ENCODE peak calls at places on chromosome 22, in nine cellular contexts. A, W, Q, L, J, D, R, Z and H are unnamed samples.

GRCh38 chr22:43090130-43090789 is 1.1 kb upstream of the TTLL1 start:
- DNase-seq in J (no peak), R (peak), A (no peak), Q (peak), L (peak), W (no peak), D (peak), Z (peak), H (peak)

GRCh38 chr22:43238526-43239006 is 51.6 kb upstream of the TTLL12 start:
- DNase-seq in W (no peak), J (no peak), Z (peak), R (no peak), Q (no peak), A (no peak), D (no peak), L (peak), H (no peak)

GRCh38 chr22:46114518-46115387 is 35.6 kb upstream of the PPARA start:
- DNase-seq in Q (no peak), J (no peak), W (no peak), Z (peak), L (no peak), A (no peak), R (no peak), D (no peak), H (no peak)

GRCh38 chr22:20080776-20081654 is 974 bp downstream of the DGCR8 start:
- DNase-seq in D (no peak), A (no peak), J (peak), Z (peak), L (peak), Q (peak), W (peak), R (peak), H (peak)

GRCh38 chr22:24367841-24368240 is 59.6 kb upstream of the ADORA2A start:
- DNase-seq in W (no peak), J (no peak), Q (no peak), L (peak), D (no peak), R (peak), Z (no peak), A (no peak), H (no peak)

GRCh38 chr22:27554106-27554814 is 247.3 kb downstream of the MN1 start:
- DNase-seq in A (no peak), Z (no peak), W (no peak), L (peak), Q (no peak), R (peak), J (no peak), D (no peak), H (no peak)

GRCh38 chr22:28637225-28637624 is 42.4 kb downstream of the TTC28 start:
- DNase-seq in A (no peak), L (no peak), R (no peak), Q (no peak), J (no peak), D (no peak), W (no peak), Z (no peak), H (no peak)

GRCh38 chr22:43109511-43109910 is 1.0 kb upstream of the BIK start:
- DNase-seq in L (no peak), Z (no peak), W (no peak), A (no peak), J (no peak), D (no peak), R (no peak), Q (no peak), H (no peak)

GRCh38 chr22:45720875-45721378 is 49.3 kb downstream of the ATXN10 start:
- DNase-seq in R (no peak), Q (no peak), Z (no peak), W (no peak), J (no peak), D (no peak), L (peak), A (no peak), H (no peak)

GRCh38 chr22:17767236-17768065 is 6.8 kb downstream of the BID start:
- DNase-seq in Z (no peak), A (no peak), W (no peak), D (peak), J (no peak), R (no peak), L (no peak), Q (no peak), H (no peak)

GRCh38 chr22:24460418-24461089 is 33.2 kb downstream of the ADORA2A start:
- DNase-seq in A (no peak), L (peak), Z (no peak), R (peak), D (no peak), J (no peak), Q (no peak), W (no peak), H (no peak)

GRCh38 chr22:46612904-46613605 is 7.1 kb upstream of the GRAMD4 start:
- DNase-seq in D (peak), A (no peak), L (no peak), J (no peak), R (no peak), Q (peak), W (peak), Z (no peak), H (no peak)

GRCh38 chr22:35319244-35319985 is 19.7 kb downstream of the TOM1 start:
- DNase-seq in R (no peak), L (no peak), Z (no peak), D (no peak), Q (no peak), W (no peak), J (no peak), A (no peak), H (no peak)

GRCh38 chr22:20401376-20402020 is 7.5 kb downstream of the ZNF74 start:
- DNase-seq in D (no peak), Z (no peak), Q (no peak), R (no peak), J (no peak), A (no peak), W (no peak), L (no peak), H (no peak)

GRCh38 chr22:41271787-41272186 is 14.2 kb downstream of the RANGAP1 start:
- DNase-seq in Z (no peak), L (no peak), W (no peak), D (no peak), Q (no peak), J (no peak), A (no peak), R (no peak), H (no peak)
- TF ChIP-seq CTCF in Z (no peak), L (no peak), W (no peak), D (no peak), Q (no peak), J (no peak), A (no peak), R (no peak), H (no peak)

DNA sequence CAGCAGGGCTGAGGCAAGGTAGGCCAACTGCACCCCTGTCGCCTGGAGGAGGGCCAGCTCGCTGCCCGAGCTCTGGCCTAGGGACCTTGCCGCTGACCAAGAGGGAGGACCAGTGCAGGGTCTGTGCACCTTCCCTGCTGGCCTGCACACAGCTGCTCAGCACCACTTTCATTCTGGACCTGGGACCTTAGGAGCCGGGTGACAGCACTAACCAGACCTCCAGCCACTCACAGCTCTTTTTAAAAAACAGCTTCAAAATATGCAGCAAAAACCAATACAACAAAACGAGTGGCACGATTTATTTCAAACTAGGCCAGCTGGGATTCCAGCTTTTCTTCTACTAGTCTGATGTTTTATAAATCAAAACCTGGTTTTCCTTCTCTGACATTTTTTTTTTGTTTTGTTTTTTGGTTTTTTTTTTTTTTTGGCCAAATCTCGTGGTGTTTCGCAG is 18.0 kb downstream of the RSPH14 start:
- DNase-seq in A (no peak), D (no peak), R (no peak), W (no peak), L (no peak), Z (no peak), J (no peak), Q (no peak), H (no peak)
- TF ChIP-seq CTCF in A (no peak), D (no peak), R (no peak), W (no peak), L (no peak), Z (no peak), J (no peak), Q (no peak), H (no peak)

DNA sequence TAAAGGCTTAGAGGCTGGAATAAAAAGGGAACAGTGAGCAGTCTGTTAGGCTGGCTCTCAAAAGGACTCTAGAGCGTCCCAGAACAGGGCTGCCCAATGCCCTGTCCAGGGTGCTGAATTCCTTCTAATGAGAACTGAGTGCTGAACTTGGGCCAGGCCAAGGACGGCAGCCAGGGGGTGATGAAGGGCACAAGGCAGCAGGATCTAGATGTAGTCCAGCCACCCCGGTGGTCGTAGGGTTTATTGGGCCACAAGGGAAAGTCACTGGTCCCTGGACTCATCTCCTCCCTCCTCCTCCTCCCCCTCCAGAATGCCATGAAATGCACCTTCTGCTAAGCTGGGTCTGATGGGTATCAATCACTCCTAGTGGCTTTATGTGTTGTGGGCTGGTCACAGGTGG is 19.2 kb downstream of the NPTXR start:
- DNase-seq in L (peak), A (no peak), W (peak), Z (peak), D (peak), R (peak), Q (peak), J (peak), H (no peak)
- TF ChIP-seq CTCF in L (peak), A (peak), W (peak), Z (peak), D (no peak), R (peak), Q (no peak), J (peak), H (no peak)

GRCh38 chr22:32410459-32410858 is 1.6 kb downstream of the RTCB start:
- DNase-seq in W (no peak), Q (no peak), L (no peak), Z (no peak), D (no peak), J (no peak), R (no peak), A (no peak), H (no peak)

GRCh38 chr22:32411388-32411787 is 659 bp downstream of the RTCB start:
- DNase-seq in D (peak), Q (no peak), Z (no peak), L (peak), R (peak), W (no peak), A (no peak), J (no peak), H (no peak)

GRCh38 chr22:32416556-32417085 is 4.6 kb upstream of the RTCB start:
- DNase-seq in Q (no peak), W (no peak), A (no peak), D (no peak), Z (no peak), J (no peak), R (no peak), L (no peak), H (no peak)

GRCh38 chr22:32411829-32412592 is at the start of gene RTCB:
- DNase-seq in W (peak), Z (peak), Q (peak), A (peak), L (peak), D (peak), R (peak), J (peak), H (peak)

GRCh38 chr22:32413715-32414114 is 1.7 kb upstream of the RTCB start:
- DNase-seq in Q (no peak), J (no peak), D (no peak), W (peak), L (peak), R (peak), A (no peak), Z (no peak), H (no peak)
- TF ChIP-seq CTCF in Q (no peak), J (peak), D (no peak), W (peak), L (peak), R (peak), A (peak), Z (peak), H (peak)

GRCh38 chr22:44369241-44369652 is 56.5 kb upstream of the SHISAL1 start:
- DNase-seq in R (no peak), L (no peak), J (no peak), A (no peak), Z (no peak), D (no peak), W (no peak), Q (peak), H (peak)
- TF ChIP-seq CTCF in R (peak), L (no peak), J (peak), A (no peak), Z (no peak), D (no peak), W (peak), Q (no peak), H (peak)

GRCh38 chr22:19036229-19036522 is 86.0 kb downstream of the DGCR2 start:
- DNase-seq in D (no peak), Q (no peak), L (no peak), J (no peak), Z (no peak), W (no peak), R (no peak), A (no peak), H (no peak)

GRCh38 chr22:19037282-19038163 is 84.7 kb downstream of the DGCR2 start:
- DNase-seq in D (no peak), A (no peak), L (no peak), W (no peak), Q (peak), J (no peak), R (no peak), Z (no peak), H (no peak)

GRCh38 chr22:19036523-19037273 is 85.5 kb downstream of the DGCR2 start:
- DNase-seq in A (no peak), R (peak), Q (peak), Z (no peak), W (no peak), D (no peak), J (no peak), L (no peak), H (no peak)

GRCh38 chr22:19038164-19038546 is 84.1 kb downstream of the DGCR2 start:
- DNase-seq in J (no peak), Z (no peak), L (no peak), Q (peak), D (no peak), W (no peak), A (no peak), R (no peak), H (no peak)

DNA sequence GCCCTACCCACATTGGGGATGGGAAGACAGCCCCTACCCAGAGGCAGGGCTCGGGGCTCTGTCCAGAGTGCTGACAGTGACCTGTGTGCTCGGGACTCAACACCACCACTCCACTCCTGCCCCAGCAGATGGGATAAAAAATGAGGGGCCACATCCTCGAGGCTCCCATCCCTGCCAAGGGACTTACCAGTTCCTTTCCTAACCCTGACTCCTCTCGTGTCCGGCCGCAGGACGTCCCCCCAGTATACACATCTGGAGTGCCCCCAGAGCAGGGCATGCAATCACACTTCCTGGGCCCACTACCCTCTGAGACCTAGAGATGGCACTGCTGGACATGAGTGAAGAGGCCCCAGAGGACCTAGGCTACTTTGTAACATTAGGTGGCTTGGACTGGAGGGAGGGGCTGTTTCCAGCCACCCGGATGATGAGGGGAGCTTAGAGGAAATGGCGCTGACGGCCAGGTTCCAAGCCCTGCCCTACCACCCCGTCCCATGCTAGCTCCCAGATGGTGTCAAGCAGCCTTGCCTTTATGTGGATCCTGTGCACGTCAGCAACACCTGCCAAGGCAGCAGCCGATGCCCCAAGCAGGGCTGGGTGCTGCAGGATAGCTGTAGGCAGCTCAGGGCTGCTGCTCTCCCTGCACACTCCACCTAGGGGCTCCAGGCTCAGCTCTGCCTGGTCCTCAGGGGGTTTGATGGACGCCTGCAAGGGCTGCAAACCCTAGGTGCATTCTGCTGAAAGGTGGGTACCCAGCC is 86.6 kb downstream of the DGCR2 start:
- DNase-seq in Z (no peak), Q (peak), L (no peak), J (no peak), A (no peak), R (peak), W (peak), D (no peak), H (no peak)
- TF ChIP-seq CTCF in Z (peak), Q (no peak), L (no peak), J (no peak), A (peak), R (peak), W (no peak), D (no peak), H (no peak)